ENCODE peak calls at places on chromosomes 16 and 17, in four cellular contexts. Z is A549, P is Caco-2, O is lung. Q is an unnamed sample.

GRCh38 chr17:78875738-78876597 is 27.0 kb downstream of the CEP295NL start:
- DNase-seq in P (no peak), O (no peak), Z (no peak), Q (no peak)

GRCh38 chr17:4998666-4999428 is 1.1 kb downstream of the KIF1C start:
- DNase-seq in P (peak), Z (no peak), O (no peak), Q (no peak)

GRCh38 chr17:51585514-51586104 is 325.3 kb downstream of the UTP18 start:
- DNase-seq in P (peak), Z (peak), O (no peak), Q (peak)

GRCh38 chr16:27355610-27356009 is 41.8 kb downstream of the IL4R start:
- DNase-seq in Z (peak), O (peak), P (peak), Q (no peak)

GRCh38 chr17:79871131-79871530 is 31.9 kb upstream of the CBX4 start:
- DNase-seq in P (no peak), O (no peak), Z (no peak), Q (no peak)

GRCh38 chr17:32385971-32386370 is 36.0 kb downstream of the ZNF207 start:
- DNase-seq in O (no peak), P (no peak), Z (no peak), Q (no peak)

GRCh38 chr17:45248132-45248936 is 13.6 kb downstream of the SPATA32 start:
- DNase-seq in O (peak), Z (peak), P (peak), Q (peak)

GRCh38 chr16:46884513-46885293 is 541 bp downstream of the GPT2 start:
- DNase-seq in P (no peak), O (no peak), Z (no peak), Q (no peak)

GRCh38 chr16:88367560-88367959 is 15.2 kb upstream of the ZNF469 start:
- DNase-seq in O (no peak), P (no peak), Z (no peak), Q (no peak)

GRCh38 chr17:79086609-79087427 is 12.2 kb downstream of the ENGASE start:
- DNase-seq in P (no peak), O (no peak), Z (no peak), Q (no peak)

GRCh38 chr17:75125984-75126383 is 5.6 kb downstream of the NT5C start:
- DNase-seq in O (no peak), P (no peak), Z (peak), Q (no peak)

GRCh38 chr17:35666967-35667552 is 64.4 kb upstream of the RASL10B start:
- DNase-seq in Z (no peak), P (no peak), O (no peak), Q (no peak)

GRCh38 chr17:82882715-82883446 is 43.1 kb upstream of the ZNF750 start:
- DNase-seq in P (no peak), Z (no peak), O (peak), Q (peak)

GRCh38 chr17:82880620-82881019 is 40.8 kb upstream of the ZNF750 start:
- DNase-seq in P (no peak), Z (no peak), O (no peak), Q (no peak)

GRCh38 chr17:82881292-82881823 is 41.5 kb upstream of the ZNF750 start:
- DNase-seq in O (no peak), P (no peak), Z (no peak), Q (no peak)

GRCh38 chr17:82883461-82884031 is 43.7 kb upstream of the ZNF750 start:
- DNase-seq in P (no peak), Z (no peak), O (no peak), Q (no peak)

GRCh38 chr17:82881900-82882714 is 42.3 kb upstream of the ZNF750 start:
- DNase-seq in P (peak), Z (no peak), O (peak), Q (no peak)
- H3K4me3 ChIP-seq in P (no peak), Z (no peak), O (no peak), Q (no peak)

DNA sequence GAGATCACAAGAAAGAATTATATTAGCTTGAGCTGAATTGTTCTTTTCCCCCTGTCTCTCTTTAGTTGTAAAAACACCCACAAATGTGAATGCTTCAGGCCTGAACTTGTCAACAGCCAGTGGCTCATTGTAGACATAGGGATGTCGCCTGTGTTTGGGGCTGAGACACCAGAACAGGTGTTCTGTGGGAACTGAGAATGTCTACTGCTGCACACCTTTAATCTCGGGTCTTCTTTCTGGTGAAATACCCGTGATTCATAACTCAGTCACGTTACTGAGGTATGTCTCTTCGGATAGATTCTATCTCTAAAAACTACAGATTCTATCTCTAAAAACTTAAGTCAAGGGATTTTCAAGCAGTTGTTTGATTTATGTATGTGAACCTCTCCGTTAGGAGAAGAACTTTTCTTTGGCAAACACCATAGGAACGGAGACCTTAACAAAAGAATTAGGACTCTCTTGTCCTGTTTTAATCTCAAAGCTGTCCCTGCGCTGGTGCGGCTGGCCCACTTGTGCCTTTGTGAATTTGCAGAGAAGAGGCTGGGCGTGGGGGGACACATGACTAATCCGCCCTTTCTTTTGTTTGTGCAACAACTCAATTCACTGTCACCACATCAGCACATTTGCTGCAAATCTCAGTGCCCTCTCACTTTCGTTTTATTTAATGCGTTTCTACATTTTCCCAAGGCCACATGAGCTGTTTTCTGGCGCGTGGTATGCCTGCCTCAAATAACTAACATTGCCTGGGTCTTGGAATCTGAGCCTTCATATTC is 643.0 kb downstream of the MAF start:
- DNase-seq in P (no peak), Z (no peak), O (no peak), Q (peak)
- H3K4me3 ChIP-seq in P (no peak), Z (no peak), O (no peak), Q (no peak)

GRCh38 chr17:2399572-2400473 is 1.0 kb downstream of the MNT start:
- DNase-seq in O (peak), P (peak), Z (peak), Q (peak)

GRCh38 chr17:2397247-2398171 is 3.4 kb downstream of the MNT start:
- DNase-seq in O (no peak), P (no peak), Z (no peak), Q (no peak)

GRCh38 chr17:2400474-2400866 is 390 bp downstream of the MNT start:
- DNase-seq in O (no peak), P (peak), Z (peak), Q (no peak)

GRCh38 chr17:2398188-2398587 is 2.7 kb downstream of the MNT start:
- DNase-seq in P (no peak), Z (no peak), O (no peak), Q (no peak)

DNA sequence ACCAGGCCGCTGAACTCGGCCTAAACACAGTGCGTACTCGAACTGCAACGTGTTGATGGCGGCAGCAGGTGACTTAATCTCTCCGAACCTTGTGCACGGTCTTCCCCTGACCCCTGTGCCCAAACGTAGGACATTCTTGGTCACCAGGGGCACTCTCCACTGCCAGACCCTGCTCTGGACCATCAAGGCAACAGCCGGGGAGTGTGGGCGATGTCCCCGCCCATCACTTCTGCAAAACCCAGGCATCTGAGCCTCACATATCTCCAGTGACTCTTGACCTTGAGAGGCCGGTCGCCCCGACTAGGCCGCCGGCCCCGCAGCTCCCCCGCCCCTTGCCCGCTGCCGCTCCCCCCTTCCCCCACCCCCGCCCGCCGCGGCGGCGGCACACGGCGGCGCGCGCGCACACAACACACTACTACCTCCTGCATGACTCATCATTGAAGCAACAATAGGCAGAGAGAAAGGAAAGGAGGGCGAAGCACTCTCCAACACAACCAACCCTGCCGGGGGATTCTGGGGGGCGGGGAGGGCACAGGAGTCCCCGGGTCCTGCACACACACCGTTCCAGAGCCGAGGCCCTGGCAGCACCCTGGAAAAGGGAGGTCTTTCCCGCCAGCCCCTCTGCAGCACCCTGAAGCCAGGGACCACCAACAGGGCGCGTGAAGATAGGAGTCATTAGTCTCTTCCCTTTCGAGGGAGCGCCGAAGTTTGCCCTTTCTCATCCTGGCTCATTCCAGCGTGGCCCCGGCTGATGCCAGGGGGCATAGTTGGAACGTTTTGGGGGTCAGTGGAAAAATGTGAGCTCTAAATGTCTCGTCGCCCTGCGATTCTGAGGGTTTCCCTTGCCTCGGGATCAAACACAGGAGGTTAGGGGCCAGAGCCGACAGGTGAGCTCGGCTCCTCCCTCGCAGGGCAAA is 1.9 kb downstream of the MNT start:
- DNase-seq in P (peak), O (peak), Z (peak), Q (peak)
- H3K4me3 ChIP-seq in P (peak), O (peak), Z (peak), Q (peak)

DNA sequence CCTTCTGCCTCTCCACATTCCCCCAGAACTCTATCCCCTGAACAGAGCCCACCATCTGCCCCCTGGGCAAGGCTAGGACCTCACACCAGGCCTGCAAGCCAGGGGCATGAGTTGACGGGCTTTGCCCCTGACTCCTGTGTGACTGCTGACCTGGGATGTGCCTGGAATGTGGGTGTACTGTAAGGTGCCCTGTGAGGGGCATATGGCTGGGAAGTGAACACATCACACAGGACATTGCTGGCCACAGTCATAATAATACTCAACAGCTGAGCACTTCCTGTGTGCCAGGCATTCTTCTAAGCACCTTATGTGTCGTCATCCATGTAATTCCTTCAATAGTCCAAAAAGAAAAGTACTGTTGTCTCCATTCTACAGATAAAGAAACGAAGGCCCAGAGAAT is 13.3 kb downstream of the CES4A start:
- DNase-seq in Z (no peak), P (no peak), O (no peak), Q (no peak)
- H3K4me3 ChIP-seq in Z (no peak), P (no peak), O (no peak), Q (no peak)

DNA sequence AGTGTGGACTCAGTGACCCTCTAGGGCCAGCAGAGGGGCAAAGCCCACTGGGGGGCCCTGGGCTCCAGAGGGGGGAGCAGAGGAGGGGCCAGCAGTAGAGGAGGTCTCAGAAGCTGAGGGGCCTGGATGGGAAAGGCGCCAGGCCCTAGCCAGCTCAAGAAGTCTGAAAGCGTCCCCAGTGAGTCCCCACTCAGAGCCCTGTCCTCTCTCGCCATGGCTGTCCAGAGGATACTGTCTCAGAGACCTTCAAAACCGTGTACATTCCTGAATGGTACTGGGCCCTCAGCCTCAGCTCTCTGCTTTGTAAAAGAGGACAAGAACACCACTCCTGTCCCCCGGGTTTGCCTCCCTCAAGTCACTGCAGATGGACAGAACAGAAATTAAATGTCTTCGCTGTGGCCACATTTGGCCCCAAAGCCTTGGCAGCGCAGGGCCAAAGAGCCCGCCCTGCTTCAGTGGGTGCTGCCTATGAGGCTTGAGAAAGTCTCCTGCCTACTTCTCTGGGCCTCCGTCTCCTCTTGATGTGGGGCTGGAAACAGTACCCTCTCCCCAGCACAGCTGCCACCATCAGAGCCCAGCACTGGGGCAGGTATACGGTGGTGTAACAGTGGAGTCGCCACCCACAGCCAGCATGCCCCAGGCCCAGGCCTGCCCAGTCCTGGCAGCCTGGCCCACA is 3.6 kb upstream of the TPPP3 start:
- DNase-seq in P (no peak), O (no peak), Z (no peak), Q (no peak)
- H3K4me3 ChIP-seq in P (no peak), O (no peak), Z (no peak), Q (no peak)

GRCh38 chr17:68598074-68598473 is 3.1 kb downstream of the FAM20A start:
- DNase-seq in Z (no peak), P (no peak), O (no peak), Q (no peak)

GRCh38 chr17:68599873-68600122 is 1.4 kb downstream of the FAM20A start:
- DNase-seq in O (no peak), P (no peak), Z (no peak), Q (no peak)

GRCh38 chr17:68600123-68600880 is 865 bp downstream of the FAM20A start:
- DNase-seq in O (peak), P (peak), Z (peak), Q (no peak)

GRCh38 chr17:68599091-68599872 is 1.9 kb downstream of the FAM20A start:
- DNase-seq in P (peak), O (no peak), Z (no peak), Q (no peak)

DNA sequence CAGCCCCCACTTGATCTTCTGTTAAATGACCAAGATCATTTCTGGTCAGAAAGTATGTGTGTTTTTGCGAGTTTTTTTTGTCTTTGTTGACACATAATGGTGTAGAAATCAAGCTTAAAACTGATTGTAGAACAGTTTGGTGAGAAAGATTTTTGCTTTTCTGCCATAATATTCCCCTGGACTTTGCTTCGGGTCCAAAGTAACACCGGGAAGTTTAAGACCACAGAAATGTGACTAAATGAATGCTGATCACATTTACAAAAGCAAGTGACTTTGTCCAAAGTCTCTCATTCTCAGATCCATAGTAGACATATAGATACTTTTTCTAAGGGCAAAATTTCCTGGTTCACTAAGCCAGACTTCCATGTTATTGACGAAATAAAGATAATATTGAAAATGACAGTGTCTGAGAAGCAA is 2.6 kb downstream of the FAM20A start:
- DNase-seq in Z (no peak), O (no peak), P (no peak), Q (no peak)
- H3K4me3 ChIP-seq in Z (no peak), O (no peak), P (no peak), Q (no peak)

DNA sequence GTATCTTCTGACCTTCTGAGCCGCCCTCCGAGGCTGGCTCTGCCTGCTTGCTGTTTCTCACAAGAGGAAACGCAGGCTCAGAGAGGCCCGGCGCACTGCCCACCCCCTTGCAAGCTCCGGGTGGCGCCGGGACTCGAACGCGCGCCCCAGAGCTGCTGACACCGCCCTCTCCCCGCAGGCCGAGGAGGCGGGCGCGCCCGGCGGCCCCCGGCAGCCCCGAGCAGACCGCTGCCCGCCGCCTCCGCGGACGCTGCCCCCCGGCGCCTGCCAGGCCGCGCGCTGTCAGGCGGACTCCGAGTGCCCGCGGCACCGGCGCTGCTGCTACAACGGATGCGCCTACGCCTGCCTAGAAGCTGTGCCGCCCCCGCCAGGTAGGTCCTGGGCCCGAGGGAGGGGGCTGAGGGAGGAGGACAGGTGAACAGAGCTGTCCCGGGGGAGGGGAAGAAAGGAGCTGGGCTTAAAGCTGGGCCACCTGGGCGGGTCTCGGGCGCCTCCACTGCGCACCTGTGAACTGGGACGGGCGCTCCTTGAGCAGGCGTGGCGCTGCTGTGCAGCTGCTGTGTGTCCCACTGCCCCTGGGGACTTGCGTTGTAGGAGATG is 18.2 kb downstream of the WFDC1 start:
- DNase-seq in P (peak), O (no peak), Z (no peak), Q (peak)
- H3K4me3 ChIP-seq in P (peak), O (no peak), Z (peak), Q (peak)

DNA sequence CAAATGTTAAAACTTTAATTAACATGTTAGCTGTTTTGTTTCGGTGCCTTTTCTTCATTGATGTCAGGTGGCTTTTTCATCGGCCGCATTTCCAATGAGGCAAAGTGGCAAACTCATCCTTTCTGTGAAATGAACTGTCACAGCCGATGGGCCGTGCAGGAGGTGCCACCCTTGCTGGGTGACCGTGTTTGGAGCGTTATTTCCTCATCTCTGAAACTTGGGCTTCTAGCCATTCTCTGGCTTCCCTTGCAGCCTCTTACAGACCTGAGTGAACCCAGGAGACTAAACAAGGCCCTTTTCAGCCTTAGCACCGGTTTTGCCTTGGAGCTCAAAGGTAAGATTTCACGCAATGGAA is 42.2 kb upstream of the PRSS54 start:
- DNase-seq in O (no peak), P (no peak), Z (no peak), Q (no peak)
- H3K4me3 ChIP-seq in O (no peak), P (no peak), Z (peak), Q (no peak)

Q was measured in prostate gland.